ENCODE peak calls at places on chromosomes 1 and 21, in five cellular contexts. One of them, this sample, is unnamed. For H3K4me1, the result is how much of the 10 kb centered on the place peaks cover.

GRCh38 chr1:54088385-54088784 is 35.0 kb downstream of the TCEANC2 start:
- DNase-seq in naive thymus-derived CD4-positive, alpha-beta T cell: no peak
- DNase-seq in NT2/D1: no peak
- DNase-seq in endodermal cell: no peak
- DNase-seq in psoas muscle: no peak
- DNase-seq in this sample: no peak

GRCh38 chr1:25039229-25039628 is 109.2 kb upstream of the RUNX3 start:
- DNase-seq in naive thymus-derived CD4-positive, alpha-beta T cell: no peak
- DNase-seq in endodermal cell: no peak
- DNase-seq in psoas muscle: peak
- DNase-seq in NT2/D1: no peak
- DNase-seq in this sample: no peak

GRCh38 chr1:216902669-216903388 is 179.6 kb upstream of the ESRRG start:
- DNase-seq in NT2/D1: no peak
- DNase-seq in naive thymus-derived CD4-positive, alpha-beta T cell: no peak
- DNase-seq in endodermal cell: no peak
- DNase-seq in psoas muscle: no peak
- DNase-seq in this sample: no peak

GRCh38 chr1:7582439-7582972 is 188.6 kb upstream of the VAMP3 start:
- DNase-seq in naive thymus-derived CD4-positive, alpha-beta T cell: no peak
- DNase-seq in endodermal cell: no peak
- DNase-seq in psoas muscle: no peak
- DNase-seq in NT2/D1: no peak
- DNase-seq in this sample: no peak

GRCh38 chr1:114258633-114259032 is 105.0 kb upstream of the SYT6 start:
- DNase-seq in psoas muscle: no peak
- DNase-seq in endodermal cell: no peak
- DNase-seq in NT2/D1: no peak
- DNase-seq in naive thymus-derived CD4-positive, alpha-beta T cell: no peak
- DNase-seq in this sample: no peak

GRCh38 chr1:93681095-93681548 is 515 bp downstream of the BCAR3 start:
- DNase-seq in naive thymus-derived CD4-positive, alpha-beta T cell: no peak
- DNase-seq in endodermal cell: no peak
- DNase-seq in psoas muscle: no peak
- DNase-seq in NT2/D1: no peak
- DNase-seq in this sample: no peak

GRCh38 chr21:28215214-28215954 is 777.3 kb downstream of the LTN1 start:
- DNase-seq in NT2/D1: no peak
- DNase-seq in psoas muscle: no peak
- DNase-seq in naive thymus-derived CD4-positive, alpha-beta T cell: no peak
- DNase-seq in endodermal cell: no peak
- DNase-seq in this sample: no peak

GRCh38 chr1:182617734-182618288 is 13.6 kb upstream of the RGS16 start:
- DNase-seq in NT2/D1: no peak
- DNase-seq in endodermal cell: peak
- DNase-seq in naive thymus-derived CD4-positive, alpha-beta T cell: no peak
- DNase-seq in psoas muscle: no peak
- DNase-seq in this sample: no peak

GRCh38 chr1:73839922-73840321 is 358.1 kb downstream of the LRRIQ3 start:
- DNase-seq in endodermal cell: peak
- DNase-seq in psoas muscle: no peak
- DNase-seq in NT2/D1: no peak
- DNase-seq in naive thymus-derived CD4-positive, alpha-beta T cell: no peak
- DNase-seq in this sample: no peak

GRCh38 chr1:74586253-74586897 is 74.0 kb upstream of the LRRC53 start:
- DNase-seq in naive thymus-derived CD4-positive, alpha-beta T cell: no peak
- DNase-seq in endodermal cell: no peak
- DNase-seq in NT2/D1: no peak
- DNase-seq in psoas muscle: no peak
- DNase-seq in this sample: no peak

GRCh38 chr21:27423073-27423472 is 456.2 kb upstream of the ADAMTS5 start:
- DNase-seq in NT2/D1: no peak
- DNase-seq in endodermal cell: no peak
- DNase-seq in naive thymus-derived CD4-positive, alpha-beta T cell: no peak
- DNase-seq in psoas muscle: peak
- DNase-seq in this sample: no peak

GRCh38 chr1:200783926-200784325 is 45.2 kb downstream of the CAMSAP2 start:
- DNase-seq in psoas muscle: no peak
- DNase-seq in endodermal cell: no peak
- DNase-seq in NT2/D1: no peak
- DNase-seq in naive thymus-derived CD4-positive, alpha-beta T cell: no peak
- DNase-seq in this sample: no peak

GRCh38 chr1:212600980-212601379 is 7.6 kb upstream of the ATF3 start:
- DNase-seq in NT2/D1: no peak
- DNase-seq in naive thymus-derived CD4-positive, alpha-beta T cell: no peak
- DNase-seq in endodermal cell: peak
- DNase-seq in psoas muscle: no peak
- DNase-seq in this sample: no peak

GRCh38 chr1:96411006-96411405 is 310.6 kb upstream of the PTBP2 start:
- DNase-seq in psoas muscle: no peak
- DNase-seq in naive thymus-derived CD4-positive, alpha-beta T cell: no peak
- DNase-seq in NT2/D1: no peak
- DNase-seq in endodermal cell: no peak
- DNase-seq in this sample: no peak

GRCh38 chr1:23657659-23658275 is 33.8 kb upstream of the RPL11 start:
- DNase-seq in NT2/D1: peak
- DNase-seq in endodermal cell: peak
- DNase-seq in naive thymus-derived CD4-positive, alpha-beta T cell: no peak
- DNase-seq in psoas muscle: peak
- DNase-seq in this sample: no peak

GRCh38 chr1:50098490-50099109 is 10.1 kb upstream of the ELAVL4 start:
- DNase-seq in psoas muscle: no peak
- DNase-seq in NT2/D1: no peak
- DNase-seq in endodermal cell: no peak
- DNase-seq in naive thymus-derived CD4-positive, alpha-beta T cell: no peak
- DNase-seq in this sample: no peak

GRCh38 chr1:201499795-201500669 is 6.9 kb downstream of the CSRP1 start:
- DNase-seq in psoas muscle: no peak
- DNase-seq in naive thymus-derived CD4-positive, alpha-beta T cell: no peak
- DNase-seq in endodermal cell: no peak
- DNase-seq in NT2/D1: no peak
- DNase-seq in this sample: no peak

GRCh38 chr1:52669696-52670095 is 28.5 kb downstream of the COA7 start:
- DNase-seq in NT2/D1: no peak
- DNase-seq in psoas muscle: no peak
- DNase-seq in endodermal cell: no peak
- DNase-seq in naive thymus-derived CD4-positive, alpha-beta T cell: no peak
- DNase-seq in this sample: no peak

GRCh38 chr1:10484519-10484918 is 9.8 kb downstream of the PEX14 start:
- DNase-seq in endodermal cell: no peak
- DNase-seq in NT2/D1: no peak
- DNase-seq in naive thymus-derived CD4-positive, alpha-beta T cell: no peak
- DNase-seq in psoas muscle: no peak
- DNase-seq in this sample: no peak

GRCh38 chr1:109186704-109187071 is 27.0 kb upstream of the SARS1 start:
- DNase-seq in naive thymus-derived CD4-positive, alpha-beta T cell: no peak
- DNase-seq in endodermal cell: no peak
- DNase-seq in psoas muscle: no peak
- DNase-seq in NT2/D1: no peak
- DNase-seq in this sample: no peak

DNA sequence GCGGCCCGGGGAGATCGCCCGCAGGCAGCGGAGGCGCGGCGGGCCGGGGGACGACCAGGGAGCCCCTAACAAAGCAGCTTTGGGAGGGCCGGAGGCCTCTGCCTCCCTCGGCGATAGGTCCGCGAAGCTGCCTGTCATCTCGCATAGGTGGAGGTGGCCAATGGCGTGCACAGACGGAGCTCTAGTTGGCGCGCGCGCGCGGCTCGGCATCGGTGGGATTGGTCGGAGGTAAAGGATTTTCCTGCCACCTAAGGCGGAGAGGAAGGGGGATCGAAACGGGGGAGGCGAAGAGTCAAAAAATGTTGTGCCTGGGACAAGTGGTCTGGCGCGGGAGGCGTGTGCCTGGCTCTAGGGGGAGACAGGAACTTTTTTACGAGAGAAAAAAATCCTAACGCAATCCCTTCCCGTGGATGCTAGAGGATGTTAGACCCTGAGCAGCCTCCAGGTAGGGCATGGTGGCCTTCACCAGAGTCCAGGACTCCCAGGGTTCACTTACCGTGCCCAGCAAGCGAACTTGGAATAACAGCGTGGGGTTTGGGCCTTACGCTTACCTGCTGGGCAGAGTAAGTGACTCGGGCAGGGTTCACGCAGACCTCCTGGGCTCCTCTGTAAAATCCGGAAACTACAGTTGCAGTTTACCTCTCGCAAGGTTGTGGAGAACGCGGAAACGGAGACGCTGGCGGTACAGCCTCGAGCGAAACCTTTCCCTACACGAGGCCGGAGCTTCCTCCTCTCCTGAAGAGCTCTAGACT is 99.9 kb upstream of the SOD1 start:
- DNase-seq in NT2/D1: peak
- DNase-seq in endodermal cell: peak
- DNase-seq in naive thymus-derived CD4-positive, alpha-beta T cell: peak
- DNase-seq in psoas muscle: peak
- DNase-seq in this sample: peak
- H3K4me3 ChIP-seq in NT2/D1: peak
- H3K4me3 ChIP-seq in endodermal cell: peak
- H3K4me3 ChIP-seq in naive thymus-derived CD4-positive, alpha-beta T cell: peak
- H3K4me3 ChIP-seq in psoas muscle: peak
- H3K4me3 ChIP-seq in this sample: peak

GRCh38 chr21:17529648-17530047 is 16.8 kb downstream of the CXADR start:
- DNase-seq in NT2/D1: no peak
- DNase-seq in endodermal cell: no peak
- DNase-seq in psoas muscle: no peak
- DNase-seq in naive thymus-derived CD4-positive, alpha-beta T cell: no peak
- DNase-seq in this sample: no peak
- H3K4me1 ChIP-seq in NT2/D1: under half
- H3K4me1 ChIP-seq in endodermal cell: under half
- H3K4me1 ChIP-seq in psoas muscle: under half
- H3K4me1 ChIP-seq in naive thymus-derived CD4-positive, alpha-beta T cell: under half
- H3K4me1 ChIP-seq in this sample: under half

GRCh38 chr1:228446849-228447248 is 30.2 kb upstream of the TRIM17 start:
- DNase-seq in NT2/D1: no peak
- DNase-seq in endodermal cell: peak
- DNase-seq in psoas muscle: no peak
- DNase-seq in naive thymus-derived CD4-positive, alpha-beta T cell: no peak
- DNase-seq in this sample: no peak

GRCh38 chr1:228448372-228448771 is 31.7 kb upstream of the TRIM17 start:
- DNase-seq in naive thymus-derived CD4-positive, alpha-beta T cell: no peak
- DNase-seq in endodermal cell: no peak
- DNase-seq in NT2/D1: no peak
- DNase-seq in psoas muscle: no peak
- DNase-seq in this sample: no peak

GRCh38 chr1:228443395-228443794 is 26.7 kb upstream of the TRIM17 start:
- DNase-seq in naive thymus-derived CD4-positive, alpha-beta T cell: no peak
- DNase-seq in endodermal cell: no peak
- DNase-seq in psoas muscle: no peak
- DNase-seq in NT2/D1: no peak
- DNase-seq in this sample: no peak

GRCh38 chr1:228445867-228446584 is 29.4 kb upstream of the TRIM17 start:
- DNase-seq in NT2/D1: no peak
- DNase-seq in endodermal cell: peak
- DNase-seq in naive thymus-derived CD4-positive, alpha-beta T cell: peak
- DNase-seq in psoas muscle: no peak
- DNase-seq in this sample: no peak

GRCh38 chr1:228445524-228445866 is 28.8 kb upstream of the TRIM17 start:
- DNase-seq in psoas muscle: no peak
- DNase-seq in endodermal cell: no peak
- DNase-seq in NT2/D1: no peak
- DNase-seq in naive thymus-derived CD4-positive, alpha-beta T cell: no peak
- DNase-seq in this sample: no peak
- H3K4me3 ChIP-seq in psoas muscle: peak
- H3K4me3 ChIP-seq in endodermal cell: peak
- H3K4me3 ChIP-seq in NT2/D1: peak
- H3K4me3 ChIP-seq in naive thymus-derived CD4-positive, alpha-beta T cell: peak
- H3K4me3 ChIP-seq in this sample: peak

GRCh38 chr1:151340870-151341754 is 5.9 kb downstream of the RFX5 start:
- DNase-seq in NT2/D1: peak
- DNase-seq in naive thymus-derived CD4-positive, alpha-beta T cell: peak
- DNase-seq in endodermal cell: peak
- DNase-seq in psoas muscle: no peak
- DNase-seq in this sample: no peak
- H3K4me1 ChIP-seq in NT2/D1: under half
- H3K4me1 ChIP-seq in naive thymus-derived CD4-positive, alpha-beta T cell: under half
- H3K4me1 ChIP-seq in endodermal cell: under half
- H3K4me1 ChIP-seq in psoas muscle: under half
- H3K4me1 ChIP-seq in this sample: under half

GRCh38 chr21:37509802-37510393 is 143.3 kb downstream of the DYRK1A start:
- DNase-seq in endodermal cell: no peak
- DNase-seq in NT2/D1: no peak
- DNase-seq in naive thymus-derived CD4-positive, alpha-beta T cell: no peak
- DNase-seq in psoas muscle: no peak
- DNase-seq in this sample: no peak
- H3K4me3 ChIP-seq in endodermal cell: no peak
- H3K4me3 ChIP-seq in NT2/D1: no peak
- H3K4me3 ChIP-seq in naive thymus-derived CD4-positive, alpha-beta T cell: no peak
- H3K4me3 ChIP-seq in psoas muscle: no peak
- H3K4me3 ChIP-seq in this sample: no peak

GRCh38 chr1:186167096-186167668 is 207.9 kb downstream of the TPR start:
- DNase-seq in endodermal cell: no peak
- DNase-seq in naive thymus-derived CD4-positive, alpha-beta T cell: no peak
- DNase-seq in NT2/D1: no peak
- DNase-seq in psoas muscle: no peak
- DNase-seq in this sample: no peak

GRCh38 chr1:186165303-186165702 is 209.8 kb downstream of the TPR start:
- DNase-seq in NT2/D1: no peak
- DNase-seq in naive thymus-derived CD4-positive, alpha-beta T cell: no peak
- DNase-seq in endodermal cell: no peak
- DNase-seq in psoas muscle: no peak
- DNase-seq in this sample: no peak

GRCh38 chr1:186164773-186165172 is 210.3 kb downstream of the TPR start:
- DNase-seq in endodermal cell: no peak
- DNase-seq in psoas muscle: no peak
- DNase-seq in NT2/D1: no peak
- DNase-seq in naive thymus-derived CD4-positive, alpha-beta T cell: no peak
- DNase-seq in this sample: no peak
- H3K4me1 ChIP-seq in endodermal cell: under half
- H3K4me1 ChIP-seq in psoas muscle: under half
- H3K4me1 ChIP-seq in NT2/D1: under half
- H3K4me1 ChIP-seq in naive thymus-derived CD4-positive, alpha-beta T cell: under half
- H3K4me1 ChIP-seq in this sample: under half

GRCh38 chr1:171484760-171485374 is 463 bp upstream of the PRRC2C start:
- DNase-seq in psoas muscle: no peak
- DNase-seq in NT2/D1: no peak
- DNase-seq in naive thymus-derived CD4-positive, alpha-beta T cell: no peak
- DNase-seq in endodermal cell: no peak
- DNase-seq in this sample: no peak

GRCh38 chr1:171486048-171486519 is 754 bp downstream of the PRRC2C start:
- DNase-seq in NT2/D1: peak
- DNase-seq in endodermal cell: peak
- DNase-seq in naive thymus-derived CD4-positive, alpha-beta T cell: peak
- DNase-seq in psoas muscle: no peak
- DNase-seq in this sample: peak

GRCh38 chr1:171485375-171486047 is at the start of gene PRRC2C:
- DNase-seq in naive thymus-derived CD4-positive, alpha-beta T cell: peak
- DNase-seq in endodermal cell: peak
- DNase-seq in psoas muscle: peak
- DNase-seq in NT2/D1: peak
- DNase-seq in this sample: peak

GRCh38 chr1:171488190-171488929 is 3.0 kb downstream of the PRRC2C start:
- DNase-seq in naive thymus-derived CD4-positive, alpha-beta T cell: no peak
- DNase-seq in NT2/D1: no peak
- DNase-seq in psoas muscle: no peak
- DNase-seq in endodermal cell: no peak
- DNase-seq in this sample: no peak

DNA sequence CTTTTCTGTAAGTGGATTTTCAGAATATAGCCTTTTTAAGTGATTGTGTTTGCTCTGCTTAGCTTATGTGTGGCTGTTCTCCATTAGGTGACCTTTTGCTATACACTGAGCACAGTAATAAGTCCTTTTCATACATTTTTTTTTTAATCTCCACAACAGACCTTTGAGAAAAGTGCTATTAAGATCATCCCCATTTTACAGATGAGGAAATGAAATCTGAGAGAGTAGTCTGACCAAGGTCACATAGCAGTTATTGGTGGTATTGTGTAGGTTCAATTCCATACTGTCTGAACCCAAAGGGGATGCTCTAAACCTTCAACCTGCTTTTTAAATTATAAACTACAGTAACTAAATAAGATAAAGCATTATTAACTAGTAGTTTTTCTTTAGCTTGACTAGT is 1.7 kb downstream of the PRRC2C start:
- DNase-seq in NT2/D1: no peak
- DNase-seq in endodermal cell: no peak
- DNase-seq in psoas muscle: no peak
- DNase-seq in naive thymus-derived CD4-positive, alpha-beta T cell: no peak
- DNase-seq in this sample: no peak
- H3K4me3 ChIP-seq in NT2/D1: peak
- H3K4me3 ChIP-seq in endodermal cell: peak
- H3K4me3 ChIP-seq in psoas muscle: peak
- H3K4me3 ChIP-seq in naive thymus-derived CD4-positive, alpha-beta T cell: peak
- H3K4me3 ChIP-seq in this sample: peak

This sample was measured in effector memory CD4-positive, alpha-beta T cell.